ENCODE peak calls at places on chromosomes 13 and 19, in four cellular contexts. R is endothelial cell of umbilical vein, W is keratinocyte, J is K562. Q is an unnamed sample.

GRCh38 chr13:95627590-95627989 is 16.9 kb downstream of the DZIP1 start:
- DNase-seq in W (no peak), R (no peak), J (no peak), Q (peak; percentile 79)

GRCh38 chr19:7779631-7780486 is 16.8 kb downstream of the CLEC4M start:
- DNase-seq in W (no peak), R (no peak), J (no peak), Q (no peak)

GRCh38 chr19:18292810-18293641 is 11.6 kb upstream of the JUND start:
- DNase-seq in W (no peak), R (peak; percentile 70), J (peak; percentile 82), Q (peak; percentile 57)

GRCh38 chr13:28299941-28300340 is 161.6 kb downstream of the PAN3 start:
- DNase-seq in J (no peak), W (no peak), R (no peak), Q (no peak)

GRCh38 chr19:31613683-31614219 is 264.5 kb upstream of the TSHZ3 start:
- DNase-seq in R (no peak), W (no peak), J (no peak), Q (no peak)

GRCh38 chr19:5234412-5234811 is 106.2 kb downstream of the PTPRS start:
- DNase-seq in W (no peak), R (no peak), J (no peak), Q (no peak)

GRCh38 chr19:30071871-30072270 is 129.8 kb downstream of the URI1 start:
- DNase-seq in W (no peak), J (no peak), R (no peak), Q (no peak)

GRCh38 chr19:14090509-14091085 is at the start of gene SAMD1:
- DNase-seq in W (no peak), R (peak; percentile 67), J (peak; percentile 87), Q (peak; percentile 83)

GRCh38 chr19:29528350-29528945 is 2.7 kb downstream of the VSTM2B start:
- DNase-seq in W (peak; percentile 1), R (peak; percentile 49), J (peak; percentile 77), Q (peak; percentile 58)

GRCh38 chr19:44948763-44949374 is 3.0 kb downstream of the APOC2 start:
- DNase-seq in R (no peak), W (no peak), J (no peak), Q (no peak)

GRCh38 chr19:45560686-45561085 is 23.9 kb downstream of the OPA3 start:
- DNase-seq in W (no peak), J (no peak), R (peak; percentile 78), Q (no peak)

GRCh38 chr13:100825551-100825950 is 151.0 kb upstream of the TMTC4 start:
- DNase-seq in R (no peak), J (no peak), W (no peak), Q (peak; percentile 24)

GRCh38 chr13:48994731-48995130 is 19.0 kb downstream of the FNDC3A start:
- DNase-seq in J (no peak), W (no peak), R (no peak), Q (peak; percentile 68)

GRCh38 chr13:80239571-80240255 is 101.2 kb downstream of the SPRY2 start:
- DNase-seq in R (no peak), J (no peak), W (no peak), Q (peak; percentile 2)

GRCh38 chr13:76830805-76831204 is 55.4 kb downstream of the KCTD12 start:
- DNase-seq in R (no peak), J (no peak), W (no peak), Q (no peak)

GRCh38 chr19:342801-343421 is 1.7 kb downstream of the MIER2 start:
- DNase-seq in W (no peak), J (no peak), R (peak; percentile 98), Q (peak; percentile 93)

GRCh38 chr19:55600336-55601028 is 394 bp downstream of the ZNF524 start:
- DNase-seq in W (no peak), R (peak; percentile 72), J (peak; percentile 82), Q (peak; percentile 54)

GRCh38 chr19:16737909-16738308 is 18.3 kb downstream of the NWD1 start:
- DNase-seq in J (no peak), W (no peak), R (no peak), Q (peak; percentile 15)

GRCh38 chr13:22422712-22423111 is 751.8 kb downstream of the FGF9 start:
- DNase-seq in W (no peak), J (no peak), R (no peak), Q (no peak)

GRCh38 chr19:3986260-3987041 is 1.2 kb upstream of the EEF2 start:
- DNase-seq in J (peak; percentile 37), W (peak; percentile 45), R (peak; percentile 82), Q (peak; percentile 73)

GRCh38 chr13:90956036-90956435 is 391.5 kb upstream of the MIR17HG start:
- DNase-seq in R (no peak), W (no peak), J (no peak), Q (no peak)

GRCh38 chr13:35468195-35468594 is 8.3 kb downstream of the MAB21L1 start:
- DNase-seq in R (no peak), W (no peak), J (no peak), Q (no peak)

GRCh38 chr19:46546194-46546896 is 50.7 kb upstream of the PNMA8B start:
- DNase-seq in R (peak; percentile 15), J (peak; percentile 59), W (no peak), Q (peak; percentile 14)

GRCh38 chr19:8308891-8309291 is 733 bp upstream of the CD320 start:
- DNase-seq in R (no peak), W (no peak), J (no peak), Q (no peak)

GRCh38 chr13:110210604-110210985 is 96.4 kb downstream of the COL4A1 start:
- DNase-seq in W (no peak), R (no peak), J (no peak), Q (no peak)

GRCh38 chr19:4592445-4592844 is 33.0 kb upstream of the SEMA6B start:
- DNase-seq in J (no peak), W (no peak), R (no peak), Q (no peak)

GRCh38 chr13:113546571-113547247 is 37.8 kb upstream of the TFDP1 start:
- DNase-seq in R (peak; percentile 73), J (no peak), W (no peak), Q (peak; percentile 28)

GRCh38 chr13:24192036-24192810 is 31.7 kb downstream of the SPATA13 start:
- DNase-seq in R (peak; percentile 26), W (no peak), J (no peak), Q (no peak)

GRCh38 chr13:20387441-20387971 is 138.2 kb downstream of the CRYL1 start:
- DNase-seq in R (no peak), W (no peak), J (no peak), Q (peak; percentile 34)

GRCh38 chr13:26584713-26585112 is 27.2 kb downstream of the WASF3 start:
- DNase-seq in W (no peak), J (no peak), R (peak; percentile 96), Q (peak; percentile 85)

GRCh38 chr13:30585748-30586262 is 31.9 kb upstream of the USPL1 start:
- DNase-seq in W (no peak), R (no peak), J (no peak), Q (peak; percentile 93)

GRCh38 chr13:113917096-113917495 is 53.2 kb upstream of the GAS6 start:
- DNase-seq in J (no peak), R (no peak), W (no peak), Q (no peak)

GRCh38 chr19:29872224-29872731 is 60.5 kb downstream of the CCNE1 start:
- DNase-seq in R (no peak), W (no peak), J (peak; percentile 48), Q (no peak)

GRCh38 chr13:33244907-33245287 is 40.7 kb downstream of the STARD13 start:
- DNase-seq in W (no peak), J (no peak), R (no peak), Q (no peak)

GRCh38 chr19:31257426-31258130 is 91.7 kb downstream of the TSHZ3 start:
- DNase-seq in R (no peak), W (no peak), J (no peak), Q (no peak)

GRCh38 chr13:53758946-53759345 is 730.3 kb downstream of the OLFM4 start:
- DNase-seq in J (no peak), W (no peak), R (no peak), Q (no peak)

GRCh38 chr13:63370101-63370500 is 1954.5 kb upstream of the PCDH20 start:
- DNase-seq in J (no peak), R (no peak), W (no peak), Q (no peak)

GRCh38 chr13:63364159-63364558 is 1948.5 kb upstream of the PCDH20 start:
- DNase-seq in W (no peak), J (no peak), R (no peak), Q (no peak)

GRCh38 chr13:63367522-63368198 is 1952.0 kb upstream of the PCDH20 start:
- DNase-seq in W (no peak), R (no peak), J (no peak), Q (no peak)
- H3K9me1 ChIP-seq in W (no peaks in the 10 kb centered on the region), R (no peaks in the 10 kb centered on the region), J (no peaks in the 10 kb centered on the region), Q (no peaks in the 10 kb centered on the region)

GRCh38 chr19:11237321-11237720 is 2.1 kb upstream of the ANGPTL8 start:
- DNase-seq in R (no peak), W (no peak), J (no peak), Q (no peak)

GRCh38 chr19:11238041-11238440 is 1.4 kb upstream of the ANGPTL8 start:
- DNase-seq in J (no peak), W (no peak), R (no peak), Q (no peak)

GRCh38 chr19:11238781-11239376 is 540 bp upstream of the ANGPTL8 start:
- DNase-seq in W (no peak), R (no peak), J (no peak), Q (no peak)

GRCh38 chr19:11234486-11235075 is 4.8 kb upstream of the ANGPTL8 start:
- DNase-seq in J (no peak), R (no peak), W (no peak), Q (no peak)

GRCh38 chr19:11236324-11237301 is 2.8 kb upstream of the ANGPTL8 start:
- DNase-seq in W (no peak), J (no peak), R (no peak), Q (no peak)
- H3K9me1 ChIP-seq in W (no peaks in the 10 kb centered on the region), J (no peaks in the 10 kb centered on the region), R (no peaks in the 10 kb centered on the region), Q (no peaks in the 10 kb centered on the region)

DNA sequence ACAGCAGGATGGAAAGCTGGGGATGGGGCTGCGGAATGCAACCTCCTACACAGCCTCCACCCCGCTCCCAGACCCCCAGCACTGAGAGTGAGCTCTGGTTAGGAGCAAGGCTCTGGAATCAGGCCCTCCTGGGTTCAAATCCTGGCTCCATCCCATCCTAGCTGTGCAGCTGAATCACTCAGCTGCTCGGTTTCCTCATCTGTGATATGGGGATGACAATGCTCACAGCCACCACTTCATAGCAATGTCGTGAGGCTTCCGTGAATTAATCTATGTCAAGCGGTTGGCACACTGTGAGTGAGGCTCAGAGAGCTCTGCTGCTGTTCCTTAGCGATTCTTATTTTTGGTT is 538 bp downstream of the ACP7 start:
- DNase-seq in J (no peak), R (no peak), W (no peak), Q (no peak)
- H3K9me1 ChIP-seq in J (no peaks in the 10 kb centered on the region), R (no peaks in the 10 kb centered on the region), W (no peaks in the 10 kb centered on the region), Q (no peaks in the 10 kb centered on the region)

DNA sequence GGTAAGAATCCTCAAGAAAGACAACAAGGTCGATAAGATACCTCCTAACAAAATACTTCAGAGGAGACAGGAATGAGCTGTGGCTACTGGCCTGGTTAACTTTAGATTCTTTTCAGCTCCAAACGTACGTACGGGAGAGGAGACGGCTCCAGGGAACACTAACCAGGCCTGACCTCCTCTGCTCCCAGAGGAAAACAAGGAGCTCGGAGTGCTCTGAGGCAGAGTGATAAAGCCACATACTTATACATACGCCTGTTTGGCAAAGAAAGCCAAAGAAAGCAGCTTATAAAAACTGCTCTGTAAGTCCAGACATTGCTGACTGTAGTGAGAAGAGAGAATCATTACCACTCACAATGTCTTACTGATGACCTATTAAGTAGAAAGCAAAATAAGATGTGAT is 263.9 kb downstream of the MZT1 start:
- DNase-seq in R (no peak), W (no peak), J (no peak), Q (no peak)
- H3K9me1 ChIP-seq in R (no peaks in the 10 kb centered on the region), W (no peaks in the 10 kb centered on the region), J (no peaks in the 10 kb centered on the region), Q (no peaks in the 10 kb centered on the region)

GRCh38 chr19:28393574-28394336 is 819.2 kb downstream of the UQCRFS1 start:
- DNase-seq in W (no peak), R (no peak), J (no peak), Q (no peak)
- H3K9me1 ChIP-seq in W (no peaks in the 10 kb centered on the region), R (no peaks in the 10 kb centered on the region), J (no peaks in the 10 kb centered on the region), Q (no peaks in the 10 kb centered on the region)

GRCh38 chr13:67186985-67187569 is 43.1 kb downstream of the PCDH9 start:
- DNase-seq in R (no peak), W (no peak), J (no peak), Q (no peak)
- H3K9me1 ChIP-seq in R (no peaks in the 10 kb centered on the region), W (no peaks in the 10 kb centered on the region), J (no peaks in the 10 kb centered on the region), Q (no peaks in the 10 kb centered on the region)

Q was measured in IMR-90.